ENCODE peak calls at places on chromosome 1, in four cellular contexts. A is A549, G is left kidney, O is iPS DF 19.7. Q is an unnamed sample.

GRCh38 chr1:185862235-185862634 is 128.0 kb downstream of the HMCN1 start:
- DNase-seq in A (peak), G (no peak), O (no peak), Q (no peak)

GRCh38 chr1:13804240-13804633 is 104.2 kb downstream of the PRDM2 start:
- DNase-seq in A (no peak), G (no peak), O (no peak), Q (no peak)

GRCh38 chr1:11350265-11350664 is 77.3 kb downstream of the UBIAD1 start:
- DNase-seq in A (no peak), G (peak), O (no peak), Q (no peak)

GRCh38 chr1:66372522-66373071 is 161.4 kb upstream of the SGIP1 start:
- DNase-seq in A (no peak), G (no peak), O (no peak), Q (no peak)

GRCh38 chr1:165898837-165899236 is 71.4 kb downstream of the UCK2 start:
- DNase-seq in A (peak), G (no peak), O (no peak), Q (no peak)

GRCh38 chr1:27071049-27071416 is 58.4 kb upstream of the TENT5B start:
- DNase-seq in A (no peak), G (peak), O (no peak), Q (no peak)

GRCh38 chr1:28096210-28097099 is 8.0 kb upstream of the EYA3 start:
- DNase-seq in A (no peak), G (no peak), O (no peak), Q (no peak)

GRCh38 chr1:175968486-175969182 is 225.2 kb upstream of the TNR start:
- DNase-seq in A (no peak), G (no peak), O (no peak), Q (no peak)

GRCh38 chr1:152001631-152002584 is 8.2 kb upstream of the S100A10 start:
- DNase-seq in A (peak), G (peak), O (no peak), Q (no peak)

GRCh38 chr1:46581685-46582455 is 22.2 kb downstream of the MKNK1 start:
- DNase-seq in A (no peak), G (no peak), O (no peak), Q (no peak)

GRCh38 chr1:21655748-21656147 is 13.4 kb downstream of the RAP1GAP start:
- DNase-seq in A (peak), G (no peak), O (peak), Q (no peak)

GRCh38 chr1:87224209-87224608 is 104.5 kb upstream of the LMO4 start:
- DNase-seq in A (peak), G (no peak), O (no peak), Q (no peak)

GRCh38 chr1:156760092-156760795 is 7.1 kb upstream of the PRCC start:
- DNase-seq in A (no peak), G (no peak), O (no peak), Q (no peak)

GRCh38 chr1:193013005-193013404 is 46.2 kb downstream of the UCHL5 start:
- DNase-seq in A (no peak), G (no peak), O (no peak), Q (no peak)

GRCh38 chr1:228039006-228039481 is 32.2 kb downstream of the WNT3A start:
- DNase-seq in A (no peak), G (no peak), O (no peak), Q (no peak)

GRCh38 chr1:183124259-183124658 is 61.8 kb upstream of the LAMC2 start:
- DNase-seq in A (no peak), G (no peak), O (no peak), Q (no peak)

GRCh38 chr1:248923932-248924331 is 17.9 kb downstream of the PGBD2 start:
- DNase-seq in A (no peak), G (no peak), O (no peak), Q (no peak)

GRCh38 chr1:16677552-16678423 is 11.0 kb upstream of the RNU1-3 start:
- DNase-seq in A (peak), G (peak), O (no peak), Q (no peak)

GRCh38 chr1:59500970-59501742 is 204.3 kb downstream of the FGGY start:
- DNase-seq in A (no peak), G (peak), O (no peak), Q (no peak)

GRCh38 chr1:182909578-182909977 is 43.4 kb downstream of the SHCBP1L start:
- DNase-seq in A (no peak), G (no peak), O (no peak), Q (no peak)

GRCh38 chr1:61170328-61171238 is 88.2 kb downstream of the NFIA start:
- DNase-seq in A (peak), G (no peak), O (no peak), Q (no peak)

GRCh38 chr1:159580340-159580739 is 7.3 kb upstream of the APCS start:
- DNase-seq in A (no peak), G (no peak), O (no peak), Q (no peak)

GRCh38 chr1:14668448-14669029 is 70.1 kb downstream of the KAZN start:
- DNase-seq in A (no peak), G (peak), O (no peak), Q (no peak)

GRCh38 chr1:164559342-164560070 is 522 bp downstream of the PBX1 start:
- DNase-seq in A (peak), G (peak), O (no peak), Q (peak)

GRCh38 chr1:112877741-112878140 is 78.3 kb downstream of the SLC16A1 start:
- DNase-seq in A (no peak), G (no peak), O (no peak), Q (no peak)

GRCh38 chr1:14538335-14538734 is 60.1 kb upstream of the KAZN start:
- DNase-seq in A (no peak), G (no peak), O (peak), Q (no peak)

GRCh38 chr1:50023292-50024159 is at the start of gene AGBL4:
- DNase-seq in A (peak), G (peak), O (no peak), Q (no peak)

GRCh38 chr1:16451868-16452528 is 11.5 kb downstream of the NECAP2 start:
- DNase-seq in A (no peak), G (no peak), O (no peak), Q (no peak)

GRCh38 chr1:23008901-23009300 is 6.8 kb downstream of the TEX46 start:
- DNase-seq in A (no peak), G (no peak), O (no peak), Q (no peak)

GRCh38 chr1:117215733-117216462 is 5.2 kb upstream of the VTCN1 start:
- DNase-seq in A (no peak), G (no peak), O (no peak), Q (no peak)

GRCh38 chr1:212860713-212861581 is 2.9 kb downstream of the FLVCR1 start:
- DNase-seq in A (peak), G (peak), O (peak), Q (no peak)

GRCh38 chr1:232339077-232339476 is 290.9 kb downstream of the SIPA1L2 start:
- DNase-seq in A (no peak), G (no peak), O (no peak), Q (no peak)

GRCh38 chr1:153661111-153661708 is 2.7 kb downstream of the SNAPIN start:
- DNase-seq in A (no peak), G (no peak), O (no peak), Q (no peak)

GRCh38 chr1:98046031-98046641 is 125.3 kb upstream of the DPYD start:
- DNase-seq in A (peak), G (peak), O (no peak), Q (no peak)

GRCh38 chr1:109864063-109864822 is 46.4 kb upstream of the CSF1 start:
- DNase-seq in A (no peak), G (peak), O (no peak), Q (no peak)

Q was measured in H1.